ENCODE peak calls at places on chromosome 17, in five cellular contexts. One of them, this sample, is unnamed.

GRCh38 chr17:57521606-57522435 is 223.3 kb downstream of the CCDC182 start:
- DNase-seq in lower leg skin: no peak
- DNase-seq in uterus: no peak
- DNase-seq in heart left ventricle: no peak
- DNase-seq in suprapubic skin: no peak
- DNase-seq in this sample: no peak

GRCh38 chr17:77128895-77129567 is 11.7 kb upstream of the SEC14L1 start:
- DNase-seq in lower leg skin: no peak
- DNase-seq in uterus: no peak
- DNase-seq in suprapubic skin: no peak
- DNase-seq in heart left ventricle: no peak
- DNase-seq in this sample: no peak

GRCh38 chr17:14325618-14326167 is 24.8 kb downstream of the HS3ST3B1 start:
- DNase-seq in heart left ventricle: no peak
- DNase-seq in suprapubic skin: no peak
- DNase-seq in lower leg skin: peak
- DNase-seq in uterus: no peak
- DNase-seq in this sample: no peak

GRCh38 chr17:43020030-43020621 is 2.1 kb downstream of the VAT1 start:
- DNase-seq in lower leg skin: no peak
- DNase-seq in uterus: no peak
- DNase-seq in heart left ventricle: peak
- DNase-seq in suprapubic skin: no peak
- DNase-seq in this sample: peak

GRCh38 chr17:386145-386876 is 33.7 kb upstream of the RPH3AL start:
- DNase-seq in lower leg skin: peak
- DNase-seq in uterus: peak
- DNase-seq in suprapubic skin: peak
- DNase-seq in heart left ventricle: peak
- DNase-seq in this sample: peak

GRCh38 chr17:29619251-29619650 is 3.5 kb downstream of the CORO6 start:
- DNase-seq in suprapubic skin: no peak
- DNase-seq in heart left ventricle: peak
- DNase-seq in uterus: no peak
- DNase-seq in lower leg skin: no peak
- DNase-seq in this sample: peak

GRCh38 chr17:66915204-66915611 is 49.3 kb upstream of the CACNG4 start:
- DNase-seq in heart left ventricle: no peak
- DNase-seq in suprapubic skin: no peak
- DNase-seq in lower leg skin: no peak
- DNase-seq in uterus: no peak
- DNase-seq in this sample: peak

GRCh38 chr17:58968662-58969061 is 138.0 kb downstream of the TRIM37 start:
- DNase-seq in lower leg skin: no peak
- DNase-seq in suprapubic skin: no peak
- DNase-seq in uterus: no peak
- DNase-seq in heart left ventricle: no peak
- DNase-seq in this sample: no peak

GRCh38 chr17:34820166-34820920 is 140.9 kb downstream of the CCT6B start:
- DNase-seq in lower leg skin: no peak
- DNase-seq in suprapubic skin: no peak
- DNase-seq in heart left ventricle: no peak
- DNase-seq in uterus: no peak
- DNase-seq in this sample: no peak

GRCh38 chr17:13884347-13884746 is 185.0 kb upstream of the COX10 start:
- DNase-seq in suprapubic skin: no peak
- DNase-seq in heart left ventricle: no peak
- DNase-seq in uterus: no peak
- DNase-seq in lower leg skin: no peak
- DNase-seq in this sample: no peak

GRCh38 chr17:3043737-3044365 is 19.6 kb downstream of the OR1D5 start:
- DNase-seq in suprapubic skin: no peak
- DNase-seq in lower leg skin: peak
- DNase-seq in uterus: no peak
- DNase-seq in heart left ventricle: no peak
- DNase-seq in this sample: peak

GRCh38 chr17:72603346-72604242 is 482.8 kb downstream of the SOX9 start:
- DNase-seq in uterus: no peak
- DNase-seq in lower leg skin: no peak
- DNase-seq in suprapubic skin: no peak
- DNase-seq in heart left ventricle: no peak
- DNase-seq in this sample: no peak

GRCh38 chr17:59791603-59792457 is 84.4 kb downstream of the VMP1 start:
- DNase-seq in lower leg skin: no peak
- DNase-seq in uterus: no peak
- DNase-seq in suprapubic skin: no peak
- DNase-seq in heart left ventricle: no peak
- DNase-seq in this sample: no peak

GRCh38 chr17:7389924-7390910 is 4.1 kb downstream of the PLSCR3 start:
- DNase-seq in lower leg skin: no peak
- DNase-seq in suprapubic skin: no peak
- DNase-seq in heart left ventricle: no peak
- DNase-seq in uterus: no peak
- DNase-seq in this sample: no peak

GRCh38 chr17:60534010-60534555 is 8.0 kb upstream of the APPBP2 start:
- DNase-seq in uterus: no peak
- DNase-seq in lower leg skin: no peak
- DNase-seq in suprapubic skin: no peak
- DNase-seq in heart left ventricle: no peak
- DNase-seq in this sample: no peak

GRCh38 chr17:49993423-49994037 is 1.5 kb downstream of the DLX3 start:
- DNase-seq in suprapubic skin: no peak
- DNase-seq in heart left ventricle: no peak
- DNase-seq in lower leg skin: peak
- DNase-seq in uterus: no peak
- DNase-seq in this sample: peak

GRCh38 chr17:17737938-17738894 is 57.0 kb downstream of the RAI1 start:
- DNase-seq in suprapubic skin: no peak
- DNase-seq in heart left ventricle: no peak
- DNase-seq in uterus: no peak
- DNase-seq in lower leg skin: no peak
- DNase-seq in this sample: no peak

GRCh38 chr17:16923904-16924700 is 47.8 kb downstream of the TNFRSF13B start:
- DNase-seq in heart left ventricle: peak
- DNase-seq in uterus: no peak
- DNase-seq in lower leg skin: peak
- DNase-seq in suprapubic skin: no peak
- DNase-seq in this sample: no peak

GRCh38 chr17:48502312-48502711 is 28.5 kb downstream of the HOXB1 start:
- DNase-seq in uterus: no peak
- DNase-seq in heart left ventricle: no peak
- DNase-seq in lower leg skin: no peak
- DNase-seq in suprapubic skin: no peak
- DNase-seq in this sample: no peak
- TF ChIP-seq CTCF in uterus: no peak
- TF ChIP-seq CTCF in heart left ventricle: no peak
- TF ChIP-seq CTCF in lower leg skin: no peak
- TF ChIP-seq CTCF in suprapubic skin: no peak
- TF ChIP-seq CTCF in this sample: no peak

GRCh38 chr17:1755252-1755992 is 6.4 kb upstream of the SERPINF1 start:
- DNase-seq in uterus: no peak
- DNase-seq in lower leg skin: no peak
- DNase-seq in suprapubic skin: no peak
- DNase-seq in heart left ventricle: no peak
- DNase-seq in this sample: no peak

GRCh38 chr17:1752425-1752941 is 9.4 kb upstream of the SERPINF1 start:
- DNase-seq in heart left ventricle: no peak
- DNase-seq in uterus: no peak
- DNase-seq in lower leg skin: no peak
- DNase-seq in suprapubic skin: no peak
- DNase-seq in this sample: peak

GRCh38 chr17:1755993-1756306 is 5.9 kb upstream of the SERPINF1 start:
- DNase-seq in lower leg skin: no peak
- DNase-seq in heart left ventricle: no peak
- DNase-seq in uterus: peak
- DNase-seq in suprapubic skin: no peak
- DNase-seq in this sample: no peak

GRCh38 chr17:1753767-1754429 is 8.0 kb upstream of the SERPINF1 start:
- DNase-seq in suprapubic skin: no peak
- DNase-seq in lower leg skin: no peak
- DNase-seq in uterus: no peak
- DNase-seq in heart left ventricle: no peak
- DNase-seq in this sample: no peak

DNA sequence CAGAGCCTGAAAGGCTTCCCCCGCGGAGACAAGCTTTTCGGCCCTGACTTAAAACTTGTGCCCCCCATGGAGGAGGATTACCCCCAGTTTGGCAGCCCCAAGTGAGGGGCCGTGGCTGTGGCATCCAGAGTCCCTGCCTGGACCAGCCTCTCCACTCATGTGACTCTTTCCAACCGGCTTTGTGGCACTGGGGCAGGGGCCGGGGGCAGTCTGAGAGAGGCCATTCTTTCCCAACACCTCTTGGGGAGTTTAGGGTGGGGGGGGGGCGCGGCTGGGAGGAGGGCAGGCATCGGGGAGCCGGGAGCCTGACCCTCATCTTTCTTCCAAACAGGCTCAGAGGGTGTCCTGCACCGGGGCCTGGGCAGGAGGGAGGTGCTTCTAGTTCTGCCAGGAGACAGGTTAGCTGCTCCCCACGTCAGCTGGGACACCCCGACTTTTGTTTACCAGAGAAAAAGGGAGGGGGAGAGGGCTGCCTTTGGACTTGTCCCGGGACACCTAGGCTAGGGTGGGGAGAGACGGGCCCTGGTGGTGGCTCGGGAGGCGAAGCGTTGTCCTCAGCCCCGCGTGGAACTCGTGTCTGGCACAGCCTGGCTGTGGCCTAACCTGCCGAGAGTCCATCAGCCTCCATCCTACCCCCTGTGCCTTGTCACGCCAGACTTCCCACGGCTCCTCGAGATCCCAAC is 7.3 kb upstream of the SERPINF1 start:
- DNase-seq in lower leg skin: no peak
- DNase-seq in heart left ventricle: no peak
- DNase-seq in uterus: no peak
- DNase-seq in suprapubic skin: no peak
- DNase-seq in this sample: no peak
- TF ChIP-seq POLR2A in lower leg skin: no peak
- TF ChIP-seq POLR2A in heart left ventricle: no peak
- TF ChIP-seq POLR2A in uterus: no peak
- TF ChIP-seq POLR2A in suprapubic skin: no peak
- TF ChIP-seq POLR2A in this sample: no peak

GRCh38 chr17:9292563-9292941 is 271.2 kb downstream of the NTN1 start:
- DNase-seq in heart left ventricle: no peak
- DNase-seq in lower leg skin: peak
- DNase-seq in suprapubic skin: no peak
- DNase-seq in uterus: peak
- DNase-seq in this sample: no peak
- TF ChIP-seq CTCF in heart left ventricle: peak
- TF ChIP-seq CTCF in lower leg skin: no peak
- TF ChIP-seq CTCF in suprapubic skin: no peak
- TF ChIP-seq CTCF in uterus: no peak
- TF ChIP-seq CTCF in this sample: no peak

DNA sequence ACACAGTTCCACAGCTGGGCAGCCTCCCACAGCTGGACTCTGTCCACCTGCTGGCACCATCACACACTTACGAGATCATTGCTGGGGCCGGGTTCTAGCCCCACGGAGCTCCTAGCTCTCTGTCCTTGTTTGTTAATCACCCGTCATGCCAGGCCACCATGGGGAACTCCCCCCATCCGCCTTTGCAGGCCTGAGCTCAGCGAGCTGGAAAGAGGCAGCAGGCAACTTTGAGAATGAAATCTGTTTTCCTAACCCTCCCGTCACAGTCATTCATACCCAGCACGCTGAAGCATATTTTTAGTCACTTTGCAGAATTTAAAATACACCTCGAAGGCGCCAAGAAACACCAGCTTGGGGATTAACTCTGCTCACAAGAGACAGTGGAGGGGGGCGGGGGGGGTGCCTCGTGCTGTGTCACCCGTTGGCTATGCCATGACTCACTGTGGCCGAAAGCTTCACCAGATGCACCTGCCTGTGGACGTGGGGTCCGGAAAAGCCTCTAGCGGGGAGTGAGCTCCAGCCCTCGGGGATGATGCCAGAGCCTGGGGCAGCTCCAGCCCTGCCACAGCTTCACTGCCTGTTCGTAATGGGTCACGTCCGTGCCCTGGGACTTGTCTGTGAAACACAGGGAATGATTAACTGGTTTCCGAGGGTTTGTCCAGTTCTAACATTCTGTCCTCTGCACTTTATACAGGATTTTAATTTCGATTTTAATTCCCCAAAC is 1.4 kb upstream of the SPNS2 start:
- DNase-seq in lower leg skin: no peak
- DNase-seq in suprapubic skin: no peak
- DNase-seq in heart left ventricle: no peak
- DNase-seq in uterus: no peak
- DNase-seq in this sample: peak
- TF ChIP-seq POLR2A in lower leg skin: no peak
- TF ChIP-seq POLR2A in suprapubic skin: no peak
- TF ChIP-seq POLR2A in heart left ventricle: no peak
- TF ChIP-seq POLR2A in uterus: no peak
- TF ChIP-seq POLR2A in this sample: no peak

DNA sequence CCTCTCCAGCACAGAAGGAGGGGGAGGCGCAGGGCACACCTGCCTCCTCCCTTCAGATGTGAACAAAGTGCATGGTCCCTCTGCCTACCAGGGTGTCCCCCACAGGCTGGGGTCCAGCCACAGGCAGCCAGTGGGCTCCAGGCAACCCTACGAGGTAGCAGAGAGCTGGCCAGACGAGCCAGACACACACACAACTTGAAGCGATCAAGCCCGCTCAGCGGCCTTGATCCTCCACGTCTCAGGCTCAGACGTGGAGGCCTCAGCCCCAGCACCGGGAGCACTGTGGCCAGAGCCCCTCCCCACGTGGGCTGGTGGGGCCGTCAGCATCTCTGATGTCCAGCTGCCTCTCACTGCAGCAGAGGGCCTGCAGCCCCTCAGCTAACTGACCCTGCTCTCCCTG is 8.5 kb downstream of the MCRIP1 start:
- DNase-seq in heart left ventricle: no peak
- DNase-seq in suprapubic skin: no peak
- DNase-seq in uterus: no peak
- DNase-seq in lower leg skin: no peak
- DNase-seq in this sample: no peak
- TF ChIP-seq CTCF in heart left ventricle: no peak
- TF ChIP-seq CTCF in suprapubic skin: no peak
- TF ChIP-seq CTCF in uterus: no peak
- TF ChIP-seq CTCF in lower leg skin: no peak
- TF ChIP-seq CTCF in this sample: no peak

DNA sequence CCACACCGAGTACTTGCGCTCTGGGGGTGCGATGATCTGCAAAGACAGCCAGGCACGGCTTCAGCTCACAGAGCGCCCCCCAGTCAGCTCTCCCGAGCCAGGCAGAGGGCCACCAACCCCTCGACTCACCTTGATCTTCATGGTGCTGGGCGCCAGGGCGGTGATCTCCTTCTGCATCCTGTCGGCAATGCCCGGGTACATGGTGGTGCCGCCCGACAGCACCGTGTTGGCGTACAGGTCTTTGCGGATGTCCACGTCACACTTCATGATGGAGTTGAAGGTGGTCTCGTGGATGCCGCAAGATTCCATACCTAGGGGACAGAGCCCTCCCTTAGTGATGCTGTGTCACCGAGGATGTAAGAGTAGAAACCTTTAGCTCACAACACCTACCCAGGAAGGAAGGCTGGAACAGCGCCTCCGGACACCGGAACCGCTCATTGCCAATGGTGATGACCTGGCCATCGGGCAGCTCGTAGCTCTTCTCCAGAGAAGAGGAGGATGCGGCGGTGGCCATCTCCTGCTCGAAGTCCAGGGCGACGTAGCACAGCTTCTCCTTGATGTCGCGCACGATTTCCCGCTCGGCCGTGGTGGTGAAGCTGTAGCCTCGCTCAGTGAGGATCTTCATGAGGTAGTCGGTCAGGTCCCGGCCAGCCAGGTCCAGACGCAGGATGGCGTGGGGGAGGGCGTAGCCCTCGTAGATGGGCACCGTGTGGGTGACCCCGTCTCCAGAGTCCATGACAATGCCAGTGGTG is 1.6 kb downstream of the ACTG1 start:
- DNase-seq in uterus: no peak
- DNase-seq in heart left ventricle: no peak
- DNase-seq in lower leg skin: no peak
- DNase-seq in suprapubic skin: no peak
- DNase-seq in this sample: no peak
- TF ChIP-seq POLR2A in uterus: no peak
- TF ChIP-seq POLR2A in heart left ventricle: no peak
- TF ChIP-seq POLR2A in lower leg skin: no peak
- TF ChIP-seq POLR2A in suprapubic skin: no peak
- TF ChIP-seq POLR2A in this sample: no peak

This sample was measured in NB4.